ENCODE peak calls at places on chromosomes 12 and 14, in nine cellular contexts. Y is H4, N is A172, E is NCI-H526 treated with DMSO at 0.1 percent for 48 hours, J is lower lobe of right lung, F is AG04450, V is GM06990, Z is IMR-90, D is AG09319. Q is an unnamed sample.

GRCh38 chr14:31787377-31787776 is 226.2 kb downstream of the NUBPL start:
- DNase-seq in Y (peak; percentile 14), N (no peak), E (no peak), J (no peak), F (no peak), V (no peak), Z (peak; percentile 11), D (no peak), Q (no peak)

GRCh38 chr12:123748171-123748570 is 13.9 kb upstream of the DNAH10 start:
- DNase-seq in Y (no peak), N (no peak), E (no peak), J (no peak), F (no peak), V (no peak), Z (no peak), D (no peak), Q (no peak)

GRCh38 chr12:91854725-91855124 is 290.9 kb downstream of the BTG1 start:
- DNase-seq in Y (no peak), N (no peak), E (no peak), J (no peak), F (no peak), V (no peak), Z (peak; percentile 40), D (no peak), Q (no peak)

GRCh38 chr12:26567126-26567525 is 265.9 kb downstream of the ITPR2 start:
- DNase-seq in Y (no peak), N (no peak), E (no peak), J (no peak), F (no peak), V (no peak), Z (no peak), D (no peak), Q (no peak)

GRCh38 chr14:71586131-71586893 is 345.9 kb upstream of the RGS6 start:
- DNase-seq in Y (no peak), N (peak; percentile 10), E (no peak), J (no peak), F (no peak), V (no peak), Z (peak; percentile 59), D (peak; percentile 27), Q (no peak)

GRCh38 chr12:109182041-109182839 is 65.9 kb downstream of the ACACB start:
- DNase-seq in Y (no peak), N (peak; percentile 27), E (peak; percentile 64), J (no peak), F (no peak), V (no peak), Z (no peak), D (no peak), Q (no peak)

GRCh38 chr14:67172520-67172919 is 16.7 kb upstream of the GARIN2 start:
- DNase-seq in Y (no peak), N (no peak), E (no peak), J (no peak), F (no peak), V (no peak), Z (no peak), D (no peak), Q (no peak)

GRCh38 chr12:20513189-20513588 is 144.9 kb downstream of the PDE3A start:
- DNase-seq in Y (no peak), N (no peak), E (no peak), J (no peak), F (no peak), V (no peak), Z (no peak), D (no peak), Q (no peak)

GRCh38 chr12:27337376-27337775 is 4.7 kb downstream of the BMAL2 start:
- DNase-seq in Y (no peak), N (no peak), E (no peak), J (no peak), F (no peak), V (no peak), Z (no peak), D (no peak), Q (no peak)

GRCh38 chr12:67515679-67516363 is 132.7 kb upstream of the DYRK2 start:
- DNase-seq in Y (peak; percentile 91), N (peak; percentile 53), E (peak; percentile 75), J (no peak), F (no peak), V (peak; percentile 26), Z (no peak), D (no peak), Q (no peak)

GRCh38 chr12:107179883-107180282 is 86.5 kb upstream of the CRY1 start:
- DNase-seq in Y (peak; percentile 8), N (no peak), E (no peak), J (no peak), F (no peak), V (no peak), Z (no peak), D (no peak), Q (no peak)

GRCh38 chr12:70031046-70031445 is 206.0 kb downstream of the MYRFL start:
- DNase-seq in Y (no peak), N (no peak), E (peak; percentile 44), J (no peak), F (no peak), V (no peak), Z (no peak), D (no peak), Q (no peak)

GRCh38 chr14:93824076-93824475 is 35.8 kb upstream of the PRIMA1 start:
- DNase-seq in Y (no peak), N (no peak), E (no peak), J (no peak), F (no peak), V (no peak), Z (no peak), D (no peak), Q (no peak)

GRCh38 chr12:1880876-1881275 is 37.6 kb downstream of the CACNA2D4 start:
- DNase-seq in Y (no peak), N (no peak), E (no peak), J (no peak), F (no peak), V (no peak), Z (no peak), D (no peak), Q (no peak)

GRCh38 chr12:100391856-100392255 is 35.0 kb downstream of the SLC17A8 start:
- DNase-seq in Y (no peak), N (peak; percentile 4), E (no peak), J (no peak), F (no peak), V (no peak), Z (no peak), D (no peak), Q (peak; percentile 17)

GRCh38 chr14:105397350-105397931 is 897 bp upstream of the TEX22 start:
- DNase-seq in Y (no peak), N (no peak), E (no peak), J (no peak), F (no peak), V (no peak), Z (no peak), D (no peak), Q (no peak)

GRCh38 chr12:52896190-52897100 is 8.4 kb downstream of the KRT8 start:
- DNase-seq in Y (no peak), N (no peak), E (no peak), J (no peak), F (no peak), V (no peak), Z (no peak), D (no peak), Q (no peak)

GRCh38 chr12:127388985-127389384 is 878.0 kb upstream of the TMEM132C start:
- DNase-seq in Y (no peak), N (peak; percentile 42), E (no peak), J (no peak), F (no peak), V (no peak), Z (no peak), D (no peak), Q (no peak)

GRCh38 chr14:20998674-20999366 is at the start of gene SLC39A2:
- DNase-seq in Y (peak; percentile 24), N (peak; percentile 28), E (no peak), J (no peak), F (no peak), V (no peak), Z (peak; percentile 60), D (peak; percentile 36), Q (peak; percentile 58)

GRCh38 chr12:52605542-52605941 is 4.3 kb upstream of the KRT72 start:
- DNase-seq in Y (no peak), N (no peak), E (no peak), J (no peak), F (no peak), V (no peak), Z (no peak), D (no peak), Q (no peak)